ENCODE peak calls at places on chromosomes 5 and 9, in four cellular contexts. N is WTC11, V is K562, S is HepG2. E is an unnamed sample.

GRCh38 chr5:168315991-168316578 is 24.6 kb downstream of the WWC1 start:
- DNase-seq in N (no peak), V (no peak), S (peak; percentile 86), E (no peak)

GRCh38 chr5:66989286-66989685 is 207.3 kb downstream of the CD180 start:
- DNase-seq in N (no peak), V (no peak), S (peak; percentile 45), E (no peak)

GRCh38 chr5:57033103-57033502 is 81.2 kb upstream of the MIER3 start:
- DNase-seq in N (no peak), V (no peak), S (no peak), E (no peak)

GRCh38 chr5:445591-445990 is 2.6 kb downstream of the EXOC3 start:
- DNase-seq in N (no peak), V (no peak), S (no peak), E (no peak)

GRCh38 chr5:1961952-1962595 is 79.3 kb upstream of the IRX4 start:
- DNase-seq in N (no peak), V (no peak), S (no peak), E (no peak)

GRCh38 chr5:141969783-141970741 is 1.2 kb downstream of the RNF14 start:
- DNase-seq in N (no peak), V (peak; percentile 67), S (no peak), E (peak; percentile 36)

GRCh38 chr9:125732562-125732961 is 14.6 kb upstream of the PBX3 start:
- DNase-seq in N (peak; percentile 53), V (no peak), S (no peak), E (no peak)

GRCh38 chr5:131264453-131265200 is 774 bp downstream of the CDC42SE2 start:
- DNase-seq in N (peak; percentile 52), V (no peak), S (no peak), E (peak; percentile 27)

GRCh38 chr5:140111043-140111858 is 2.7 kb upstream of the PURA start:
- DNase-seq in N (peak; percentile 42), V (no peak), S (no peak), E (no peak)

GRCh38 chr9:10396641-10397040 is 216.2 kb downstream of the PTPRD start:
- DNase-seq in N (no peak), V (no peak), S (no peak), E (no peak)

GRCh38 chr5:150411245-150411979 is 1.3 kb downstream of the CD74 start:
- DNase-seq in N (no peak), V (no peak), S (no peak), E (peak; percentile 37)

GRCh38 chr9:7862170-7862569 is 62.6 kb upstream of the DMAC1 start:
- DNase-seq in N (no peak), V (no peak), S (no peak), E (no peak)

GRCh38 chr9:128107971-128108783 is 19.4 kb downstream of the PTGES2 start:
- DNase-seq in N (no peak), V (no peak), S (no peak), E (no peak)

DNA sequence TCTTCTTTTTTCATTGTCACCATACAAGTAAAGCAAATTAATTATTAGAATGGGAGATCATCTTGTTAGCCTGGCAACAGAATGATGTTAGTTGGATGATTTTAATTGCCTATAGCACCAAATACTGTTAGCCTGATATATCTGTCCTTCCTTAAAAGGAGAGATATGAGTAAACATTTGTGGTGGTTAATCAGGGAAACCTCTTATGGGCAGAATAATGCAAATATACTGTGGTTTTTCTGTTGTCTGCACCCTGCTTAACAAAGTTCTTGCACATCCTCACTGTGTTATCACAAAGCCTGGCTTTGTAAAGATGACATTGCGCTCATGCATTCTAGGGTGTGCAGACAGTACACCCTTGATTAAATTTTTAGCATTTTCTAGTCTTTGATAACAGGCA is 254.9 kb upstream of the SMC2 start:
- DNase-seq in N (no peak), V (no peak), S (no peak), E (no peak)
- TF ChIP-seq ELF4 in N (no peak), V (no peak), S (no peak), E (no peak)

GRCh38 chr9:99056876-99057664 is 47.8 kb upstream of the TGFBR1 start:
- DNase-seq in N (no peak), V (no peak), S (no peak), E (no peak)

GRCh38 chr9:99059074-99059894 is 45.6 kb upstream of the TGFBR1 start:
- DNase-seq in N (no peak), V (peak; percentile 46), S (no peak), E (no peak)

GRCh38 chr9:99055384-99055783 is 49.5 kb upstream of the TGFBR1 start:
- DNase-seq in N (no peak), V (no peak), S (peak; percentile 19), E (no peak)

GRCh38 chr9:99056186-99056585 is 48.7 kb upstream of the TGFBR1 start:
- DNase-seq in N (no peak), V (no peak), S (no peak), E (no peak)

GRCh38 chr9:99057665-99058625 is 47.0 kb upstream of the TGFBR1 start:
- DNase-seq in N (no peak), V (peak; percentile 66), S (no peak), E (no peak)
- TF ChIP-seq ELF4 in N (no peak), V (no peak), S (no peak), E (no peak)

GRCh38 chr5:14440598-14441401 is 140.8 kb upstream of the OTULINL start:
- DNase-seq in N (no peak), V (no peak), S (no peak), E (no peak)
- TF ChIP-seq ELF4 in N (no peak), V (no peak), S (no peak), E (no peak)

GRCh38 chr5:158433634-158434033 is 574.7 kb upstream of the CLINT1 start:
- DNase-seq in N (no peak), V (no peak), S (no peak), E (no peak)

GRCh38 chr5:158434749-158435148 is 575.8 kb upstream of the CLINT1 start:
- DNase-seq in N (no peak), V (no peak), S (no peak), E (no peak)

GRCh38 chr5:158430166-158430828 is 571.4 kb upstream of the CLINT1 start:
- DNase-seq in N (no peak), V (no peak), S (no peak), E (no peak)

GRCh38 chr5:158431369-158432029 is 572.6 kb upstream of the CLINT1 start:
- DNase-seq in N (no peak), V (no peak), S (no peak), E (no peak)

GRCh38 chr5:158429564-158429963 is 570.6 kb upstream of the CLINT1 start:
- DNase-seq in N (no peak), V (no peak), S (no peak), E (no peak)
- TF ChIP-seq ELF4 in N (no peak), V (no peak), S (no peak), E (no peak)

DNA sequence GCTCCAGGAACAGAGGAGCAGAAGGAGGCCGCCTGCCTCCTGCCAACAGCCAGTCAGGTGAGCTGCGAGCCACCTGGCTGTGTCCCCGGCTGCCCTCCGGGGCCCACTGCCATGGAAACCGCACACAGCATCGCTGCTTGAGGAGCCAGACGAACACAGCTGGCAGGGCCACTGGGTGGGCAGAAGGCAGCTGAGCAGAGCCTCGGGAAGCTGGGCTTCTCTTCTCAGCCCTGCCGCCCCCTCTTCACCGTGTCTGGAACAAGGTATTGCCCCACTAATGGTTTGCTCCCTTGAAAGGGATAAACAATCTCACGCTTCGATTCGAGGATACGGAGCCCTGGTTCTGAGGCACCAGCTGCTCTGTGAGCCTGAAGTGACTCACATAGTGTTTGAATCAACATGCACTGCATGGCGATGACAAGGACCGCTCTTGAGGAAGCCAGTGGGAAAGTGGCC is 63.7 kb upstream of the RUFY1 start:
- DNase-seq in N (no peak), V (no peak), S (no peak), E (no peak)
- TF ChIP-seq ELF4 in N (no peak), V (no peak), S (no peak), E (no peak)